ENCODE peak calls at places on chromosomes 3 and 15, in four cellular contexts. I is heart right ventricle, U is endothelial cell, D is mammary epithelial cell. S is an unnamed sample.

GRCh38 chr3:23805228-23805880 is 401 bp upstream of the UBE2E1 start:
- DNase-seq in I (no peak), U (no peak), D (no peak), S (no peak)

GRCh38 chr3:186461141-186461540 is 83.0 kb downstream of the CRYGS start:
- DNase-seq in I (no peak), U (no peak), D (peak), S (no peak)

GRCh38 chr3:172239218-172239738 is 199.9 kb downstream of the FNDC3B start:
- DNase-seq in I (no peak), U (no peak), D (no peak), S (no peak)

GRCh38 chr15:62896380-62896866 is 146.1 kb upstream of the TPM1 start:
- DNase-seq in I (no peak), U (no peak), D (peak), S (no peak)

GRCh38 chr3:39386331-39386730 is 3.2 kb downstream of the SLC25A38 start:
- DNase-seq in I (no peak), U (no peak), D (no peak), S (no peak)

GRCh38 chr15:85333132-85333831 is 47.1 kb upstream of the AKAP13 start:
- DNase-seq in I (no peak), U (no peak), D (no peak), S (no peak)

GRCh38 chr15:63501256-63502089 is 2.9 kb upstream of the USP3 start:
- DNase-seq in I (peak), U (peak), D (peak), S (peak)

GRCh38 chr3:46988616-46989015 is 9.2 kb downstream of the NBEAL2 start:
- DNase-seq in I (no peak), U (no peak), D (no peak), S (no peak)

GRCh38 chr15:31352911-31353811 is 26.5 kb downstream of the KLF13 start:
- DNase-seq in I (peak), U (no peak), D (no peak), S (peak)

GRCh38 chr15:84949845-84950569 is 31.6 kb upstream of the PDE8A start:
- DNase-seq in I (no peak), U (no peak), D (no peak), S (no peak)

GRCh38 chr15:48330855-48331795 is at the start of gene DUT:
- DNase-seq in I (peak), U (peak), D (peak), S (peak)

GRCh38 chr3:52144796-52145735 is 9.2 kb downstream of the POC1A start:
- DNase-seq in I (no peak), U (no peak), D (no peak), S (no peak)

GRCh38 chr3:73448041-73448440 is 176.7 kb downstream of the PDZRN3 start:
- DNase-seq in I (no peak), U (no peak), D (no peak), S (no peak)

GRCh38 chr15:85974742-85975141 is 104.9 kb upstream of the AGBL1 start:
- DNase-seq in I (no peak), U (no peak), D (no peak), S (no peak)

GRCh38 chr3:168591587-168591986 is 495.9 kb upstream of the GOLIM4 start:
- DNase-seq in I (no peak), U (no peak), D (no peak), S (no peak)

GRCh38 chr3:76698136-76698535 is 341.8 kb upstream of the ROBO2 start:
- DNase-seq in I (no peak), U (no peak), D (no peak), S (no peak)

GRCh38 chr15:39269352-39269751 is 311.5 kb upstream of the THBS1 start:
- DNase-seq in I (no peak), U (no peak), D (no peak), S (no peak)

GRCh38 chr15:90950676-90951075 is 4.0 kb upstream of the RCCD1 start:
- DNase-seq in I (no peak), U (no peak), D (no peak), S (no peak)

GRCh38 chr3:46692566-46692983 is 904 bp downstream of the ALS2CL start:
- DNase-seq in I (peak), U (no peak), D (peak), S (peak)

GRCh38 chr3:12796171-12797123 is at the start of gene CAND2:
- DNase-seq in I (peak), U (peak), D (no peak), S (peak)

GRCh38 chr3:27943106-27943505 is 221.0 kb upstream of the EOMES start:
- DNase-seq in I (no peak), U (peak), D (peak), S (peak)

GRCh38 chr15:89665449-89666146 is 10.3 kb upstream of the KIF7 start:
- DNase-seq in I (peak), U (peak), D (no peak), S (peak)

GRCh38 chr3:55434789-55435188 is 52.3 kb downstream of the WNT5A start:
- DNase-seq in I (no peak), U (peak), D (peak), S (peak)

GRCh38 chr3:126261037-126261436 is 80.7 kb upstream of the ALDH1L1 start:
- DNase-seq in I (peak), U (no peak), D (no peak), S (peak)

GRCh38 chr3:55180936-55181535 is 253.2 kb upstream of the LRTM1 start:
- DNase-seq in I (no peak), U (peak), D (no peak), S (peak)

GRCh38 chr3:69425249-69425648 is 39.4 kb upstream of the FRMD4B start:
- DNase-seq in I (no peak), U (peak), D (peak), S (peak)

GRCh38 chr3:134315286-134316106 is 58.8 kb downstream of the AMOTL2 start:
- DNase-seq in I (peak), U (peak), D (no peak), S (no peak)

GRCh38 chr3:162643245-162643644 is 1146.6 kb downstream of the OTOL1 start:
- DNase-seq in I (no peak), U (no peak), D (no peak), S (no peak)

GRCh38 chr3:128351476-128352085 is 115.1 kb downstream of the DNAJB8 start:
- DNase-seq in I (no peak), U (no peak), D (no peak), S (no peak)

GRCh38 chr15:78761020-78761419 is 50.2 kb downstream of the ADAMTS7 start:
- DNase-seq in I (peak), U (no peak), D (no peak), S (no peak)

GRCh38 chr15:60400957-60401356 is 3.2 kb upstream of the ANXA2 start:
- DNase-seq in I (no peak), U (no peak), D (no peak), S (no peak)

GRCh38 chr3:46926871-46927717 is 49.5 kb downstream of the CCDC12 start:
- DNase-seq in I (no peak), U (no peak), D (no peak), S (peak)

GRCh38 chr15:21262851-21263400 is 177.4 kb downstream of the POTEB3 start:
- DNase-seq in I (no peak), U (no peak), D (peak), S (no peak)

GRCh38 chr15:100468265-100468664 is 60.5 kb downstream of the CERS3 start:
- DNase-seq in I (peak), U (no peak), D (no peak), S (no peak)

GRCh38 chr3:42588625-42589024 is 2.0 kb upstream of the SS18L2 start:
- DNase-seq in I (no peak), U (peak), D (no peak), S (no peak)

DNA sequence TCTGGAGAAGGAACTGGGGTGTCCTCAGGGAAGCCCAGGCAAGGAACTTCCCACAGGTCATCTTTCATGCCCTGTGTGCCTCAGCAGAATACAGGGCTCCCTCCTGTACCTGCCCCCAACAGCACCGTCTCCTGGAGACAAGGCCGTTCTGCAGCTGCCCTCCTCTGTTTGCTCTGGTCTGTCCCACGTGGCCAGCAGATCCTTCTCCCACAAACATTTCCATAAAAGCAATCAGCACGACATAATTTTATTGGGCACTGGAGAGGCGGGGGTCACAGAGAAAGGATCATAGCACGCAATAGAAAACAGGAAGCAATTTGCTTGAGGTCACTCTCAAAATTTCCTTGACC is 29.5 kb downstream of the STARD5 start:
- DNase-seq in I (no peak), U (no peak), D (no peak), S (peak)
- TF ChIP-seq CTCF in I (no peak), U (no peak), D (no peak), S (peak)

GRCh38 chr3:195085356-195086130 is 185.4 kb downstream of the XXYLT1 start:
- DNase-seq in I (no peak), U (no peak), D (no peak), S (no peak)
- TF ChIP-seq CTCF in I (no peak), U (no peak), D (no peak), S (no peak)

DNA sequence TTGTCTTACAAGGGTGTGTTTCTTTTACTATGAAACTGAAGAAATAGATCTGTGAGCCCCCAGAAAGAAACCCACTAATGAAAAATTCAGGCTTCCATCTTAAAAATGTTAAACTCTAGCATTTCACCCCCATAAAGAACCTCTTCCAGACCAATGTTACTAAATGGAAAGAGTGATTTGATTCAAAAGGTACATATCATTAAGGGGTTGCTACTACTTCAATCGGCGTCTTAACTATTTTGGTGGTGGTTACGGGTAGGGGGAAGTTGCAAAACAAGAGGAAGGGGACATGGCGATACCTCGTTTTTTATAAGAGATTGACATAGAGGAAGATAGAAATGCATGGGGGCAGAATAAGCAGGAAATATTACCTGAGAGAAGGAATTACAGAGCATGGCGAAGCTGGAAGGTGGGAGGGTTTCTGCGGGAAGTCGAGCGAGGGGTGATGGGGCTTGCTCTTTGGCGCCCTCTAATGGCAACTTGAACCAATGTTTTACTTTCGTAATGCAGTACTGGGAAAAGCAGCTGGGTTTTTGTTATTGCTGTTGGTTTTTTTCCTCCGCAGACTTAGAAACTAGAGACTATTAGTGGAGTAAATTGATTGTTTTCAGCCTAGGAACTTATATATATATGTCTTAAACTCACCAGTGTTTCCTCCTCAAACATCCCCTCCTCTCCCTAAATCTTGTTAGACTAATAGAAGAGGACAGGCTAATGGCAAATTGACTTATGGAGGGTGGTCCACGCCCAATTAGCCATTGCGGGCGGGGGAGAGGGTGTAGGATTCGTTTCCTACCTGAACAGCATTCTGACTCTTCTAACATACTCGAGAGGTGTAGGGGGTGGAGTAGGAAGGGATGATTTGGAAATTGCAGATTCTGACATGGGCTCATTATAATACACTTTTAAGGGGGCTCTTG is 11.3 kb upstream of the SOX2 start:
- DNase-seq in I (peak), U (peak), D (peak), S (peak)
- TF ChIP-seq CTCF in I (peak), U (peak), D (peak), S (peak)

GRCh38 chr3:131896285-131896684 is 138.5 kb downstream of the CPNE4 start:
- DNase-seq in I (no peak), U (no peak), D (no peak), S (no peak)

GRCh38 chr3:131900891-131901290 is 133.9 kb downstream of the CPNE4 start:
- DNase-seq in I (no peak), U (no peak), D (no peak), S (no peak)

GRCh38 chr3:131898346-131898745 is 136.5 kb downstream of the CPNE4 start:
- DNase-seq in I (no peak), U (no peak), D (no peak), S (no peak)

GRCh38 chr3:131901686-131902085 is 133.1 kb downstream of the CPNE4 start:
- DNase-seq in I (no peak), U (no peak), D (no peak), S (no peak)

DNA sequence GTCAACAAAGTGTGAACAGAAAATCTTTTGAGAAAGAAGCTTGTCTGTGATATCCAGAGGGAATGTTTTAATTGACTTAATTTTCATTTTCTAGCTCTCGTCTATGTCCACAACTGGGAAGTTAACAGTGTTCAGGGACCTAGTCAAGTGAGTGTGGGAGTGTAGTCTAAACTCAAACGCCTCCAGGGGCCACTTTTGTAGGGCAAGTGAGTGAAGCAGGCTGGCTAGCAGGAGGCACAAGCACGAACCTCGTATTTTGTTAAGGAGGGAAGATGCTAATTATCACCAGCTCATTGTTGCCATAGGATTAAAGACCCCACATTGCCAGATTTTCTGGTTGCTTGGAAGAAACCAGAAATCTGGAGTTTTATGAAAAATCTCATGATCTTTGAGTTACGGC is 135.8 kb downstream of the CPNE4 start:
- DNase-seq in I (no peak), U (no peak), D (no peak), S (no peak)
- TF ChIP-seq CTCF in I (no peak), U (no peak), D (no peak), S (no peak)

DNA sequence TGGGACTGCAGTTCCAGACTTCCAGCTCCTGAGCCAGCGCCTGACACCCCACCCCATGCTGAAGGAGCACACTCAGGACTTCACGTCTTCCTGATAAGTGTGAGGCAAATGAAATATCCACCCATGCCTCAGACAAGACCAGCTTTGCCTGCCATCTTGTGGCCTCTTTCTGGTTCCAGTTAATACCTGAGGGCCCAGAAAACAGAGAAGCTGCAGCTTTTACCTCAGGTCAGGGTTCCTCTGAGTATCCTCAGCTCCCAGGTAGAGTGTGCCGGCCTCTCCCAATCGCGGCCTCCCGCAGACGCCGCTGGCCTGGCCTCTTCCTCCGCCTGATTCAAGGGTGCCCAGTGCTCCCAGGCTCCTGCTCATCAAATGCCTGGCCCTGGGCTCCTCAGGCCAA is 5.1 kb upstream of the KLHL6 start:
- DNase-seq in I (no peak), U (peak), D (peak), S (peak)
- TF ChIP-seq CTCF in I (peak), U (no peak), D (peak), S (peak)

GRCh38 chr3:165339753-165340152 is 143.6 kb upstream of the SLITRK3 start:
- DNase-seq in I (no peak), U (no peak), D (no peak), S (no peak)
- TF ChIP-seq CTCF in I (peak), U (no peak), D (peak), S (no peak)

GRCh38 chr15:37793851-37794250 is 140.6 kb upstream of the TMCO5A start:
- DNase-seq in I (no peak), U (peak), D (no peak), S (no peak)
- TF ChIP-seq CTCF in I (no peak), U (peak), D (peak), S (no peak)

DNA sequence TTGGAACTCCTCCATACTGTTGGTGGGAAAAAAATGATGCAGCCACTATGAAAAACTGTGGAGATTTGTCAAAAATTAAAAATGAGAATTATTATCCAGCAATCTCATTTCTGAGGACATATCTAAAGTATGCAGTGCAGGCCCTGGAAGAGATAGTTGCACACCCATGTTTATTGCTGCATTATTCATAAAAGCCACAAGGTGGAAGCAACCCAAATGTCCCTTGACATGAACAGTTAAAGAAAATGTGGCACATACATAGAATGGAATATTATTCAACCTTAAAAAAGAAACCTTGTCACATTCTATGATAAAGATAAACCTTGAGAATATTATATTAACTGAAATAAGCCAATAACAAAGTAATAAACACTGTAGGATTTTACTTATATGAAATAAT is 80.9 kb upstream of the ARHGEF26 start:
- DNase-seq in I (no peak), U (no peak), D (peak), S (no peak)
- TF ChIP-seq CTCF in I (no peak), U (peak), D (peak), S (peak)

DNA sequence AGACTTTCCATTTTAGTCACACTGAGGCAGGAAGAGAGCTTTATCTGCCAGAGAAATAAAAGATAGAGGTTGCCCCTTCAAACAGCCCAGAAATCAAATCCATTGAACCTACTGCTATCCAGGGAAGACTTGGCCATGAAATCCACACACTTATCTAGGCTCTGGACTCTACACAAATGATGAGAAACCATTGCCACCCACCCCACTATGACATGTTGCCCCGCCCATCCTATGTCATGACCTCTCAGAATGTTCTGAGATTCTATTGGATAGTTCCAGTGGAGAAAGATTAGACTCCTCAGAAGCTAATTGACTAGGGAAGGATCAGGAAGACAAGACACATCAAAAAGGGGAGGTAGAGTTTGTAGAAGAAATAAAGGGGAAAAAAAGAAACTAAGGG is at the start of gene TMCO5A:
- DNase-seq in I (no peak), U (no peak), D (no peak), S (no peak)
- TF ChIP-seq CTCF in I (no peak), U (no peak), D (no peak), S (no peak)

GRCh38 chr3:4886448-4886847 is 92.8 kb upstream of the BHLHE40 start:
- DNase-seq in I (no peak), U (no peak), D (no peak), S (no peak)

GRCh38 chr3:4884901-4885300 is 94.3 kb upstream of the BHLHE40 start:
- DNase-seq in I (no peak), U (no peak), D (no peak), S (no peak)

GRCh38 chr3:4887177-4887576 is 92.1 kb upstream of the BHLHE40 start:
- DNase-seq in I (no peak), U (no peak), D (no peak), S (no peak)

GRCh38 chr3:4883011-4883410 is 96.2 kb upstream of the BHLHE40 start:
- DNase-seq in I (no peak), U (no peak), D (no peak), S (no peak)

GRCh38 chr3:4885322-4885721 is 93.9 kb upstream of the BHLHE40 start:
- DNase-seq in I (no peak), U (no peak), D (no peak), S (no peak)
- TF ChIP-seq CTCF in I (no peak), U (no peak), D (no peak), S (no peak)

S was measured in activated CD8-positive, alpha-beta T cell treated with anti-CD3 and anti-CD28 coated beads for 36 hours.